ENCODE peak calls at places on chromosomes 1 and 21, in eight cellular contexts. A is EL; U is mucosa of descending colon; T is fibroblast of pulmonary artery; Q is Right ventricle myocardium superior; G is T-helper 9 cell; C is activated CD4-positive, alpha-beta T cell treated with anti-CD3 and anti-CD28 coated beads, Interleukin-2, amount 10 ng/mL, durations not matched to agents 7 days and 5 days; X is RPMI7951. O is an unnamed sample.

GRCh38 chr1:77430966-77431735 is 149.3 kb downstream of the AK5 start:
- DNase-seq in T (peak; percentile 37), C (peak; percentile 44), G (no peak), A (no peak), X (no peak), U (no peak), Q (no peak), O (no peak)

GRCh38 chr1:234600418-234601216 is 9.4 kb downstream of the IRF2BP2 start:
- DNase-seq in Q (peak; percentile 80), X (no peak), A (no peak), C (peak; percentile 53), U (peak; percentile 63), T (peak; percentile 72), G (no peak), O (no peak)

GRCh38 chr1:219812491-219813221 is 115.7 kb downstream of the SLC30A10 start:
- DNase-seq in C (peak; percentile 23), G (no peak), X (peak; percentile 75), U (no peak), Q (no peak), A (peak; percentile 63), T (peak; percentile 82), O (peak; percentile 38)

GRCh38 chr1:115411388-115412063 is 73.5 kb upstream of the NGF start:
- DNase-seq in C (no peak), A (peak; percentile 83), U (no peak), T (peak; percentile 66), Q (no peak), G (no peak), X (peak; percentile 82), O (no peak)

GRCh38 chr1:93143136-93143535 is 37.1 kb downstream of the TMED5 start:
- DNase-seq in Q (no peak), C (no peak), G (no peak), A (no peak), T (no peak), X (no peak), U (no peak), O (no peak)

GRCh38 chr1:75616436-75617433 is 5.8 kb upstream of the SLC44A5 start:
- DNase-seq in A (peak; percentile 13), U (peak; percentile 29), X (peak; percentile 8), Q (no peak), G (no peak), T (peak; percentile 60), C (no peak), O (no peak)

GRCh38 chr1:204079608-204079999 is 6.7 kb downstream of the SOX13 start:
- DNase-seq in U (no peak), G (no peak), X (peak; percentile 35), T (no peak), Q (no peak), C (no peak), A (peak; percentile 35), O (no peak)

GRCh38 chr1:160763993-160764392 is 24.9 kb downstream of the SLAMF7 start:
- DNase-seq in G (no peak), Q (no peak), T (no peak), C (no peak), A (no peak), X (no peak), U (no peak), O (no peak)

GRCh38 chr1:26701266-26701994 is 5.6 kb downstream of the ARID1A start:
- DNase-seq in Q (no peak), A (peak; percentile 62), X (no peak), U (no peak), T (peak; percentile 62), C (no peak), G (no peak), O (no peak)

GRCh38 chr21:17612023-17612564 is 607 bp downstream of the BTG3 start:
- DNase-seq in Q (peak; percentile 56), C (peak; percentile 18), G (peak; percentile 19), A (peak; percentile 44), T (peak; percentile 60), X (peak; percentile 36), U (peak; percentile 76), O (no peak)

GRCh38 chr1:6450943-6451373 is 15.0 kb downstream of the TNFRSF25 start:
- DNase-seq in Q (no peak), T (no peak), C (no peak), A (no peak), X (no peak), U (peak; percentile 89), G (no peak), O (no peak)